ENCODE peak calls at places on chromosomes 3 and 15, in seven cellular contexts. Q, X, K, F, I, S and E are unnamed samples.

GRCh38 chr3:52327486-52328290 is 11.6 kb downstream of the DNAH1 start:
- DNase-seq in F (no peak), K (no peak), I (peak; percentile 15), X (no peak), S (no peak), Q (no peak), E (no peak)

GRCh38 chr3:20837676-20838302 is 651.8 kb upstream of the SGO1 start:
- DNase-seq in S (no peak), X (no peak), I (no peak), K (no peak), F (no peak), Q (no peak), E (no peak)

GRCh38 chr15:62153228-62153627 is 11.9 kb downstream of the C2CD4B start:
- DNase-seq in Q (no peak), S (no peak), I (no peak), K (no peak), F (no peak), X (no peak), E (no peak)

GRCh38 chr3:126465928-126466564 is 9.6 kb downstream of the ZXDC start:
- DNase-seq in K (no peak), Q (peak; percentile 26), X (no peak), S (no peak), F (no peak), I (peak; percentile 83), E (no peak)

GRCh38 chr15:89802231-89802928 is 12.3 kb downstream of the ANPEP start:
- DNase-seq in Q (no peak), F (no peak), I (no peak), K (no peak), S (no peak), X (no peak), E (no peak)

GRCh38 chr3:74906181-74906580 is 291.7 kb upstream of the CNTN3 start:
- DNase-seq in I (no peak), K (no peak), S (no peak), F (no peak), X (no peak), Q (no peak), E (no peak)

GRCh38 chr3:42478830-42479229 is 23.6 kb upstream of the VIPR1 start:
- DNase-seq in K (no peak), F (no peak), S (no peak), X (no peak), Q (no peak), I (no peak), E (no peak)

GRCh38 chr3:14253022-14253761 is 74.6 kb downstream of the LSM3 start:
- DNase-seq in F (no peak), K (peak; percentile 16), X (no peak), I (peak; percentile 19), S (no peak), Q (no peak), E (no peak)

GRCh38 chr3:190595212-190595795 is 81.4 kb downstream of the IL1RAP start:
- DNase-seq in S (no peak), K (no peak), I (no peak), Q (no peak), X (no peak), F (no peak), E (no peak)

GRCh38 chr3:152126260-152126659 is 142.5 kb upstream of the MBNL1 start:
- DNase-seq in I (no peak), S (no peak), F (no peak), Q (no peak), X (no peak), K (no peak), E (no peak)

GRCh38 chr3:16207031-16207430 is 32.6 kb downstream of the GALNT15 start:
- DNase-seq in X (no peak), K (no peak), I (no peak), Q (no peak), F (no peak), S (no peak), E (no peak)

GRCh38 chr3:55143928-55144671 is 216.2 kb upstream of the LRTM1 start:
- DNase-seq in Q (no peak), F (no peak), I (no peak), S (no peak), K (no peak), X (no peak), E (no peak)
- TF ChIP-seq CTCF in Q (no peak), F (no peak), I (no peak), S (no peak), K (no peak), X (no peak), E (no peak)

DNA sequence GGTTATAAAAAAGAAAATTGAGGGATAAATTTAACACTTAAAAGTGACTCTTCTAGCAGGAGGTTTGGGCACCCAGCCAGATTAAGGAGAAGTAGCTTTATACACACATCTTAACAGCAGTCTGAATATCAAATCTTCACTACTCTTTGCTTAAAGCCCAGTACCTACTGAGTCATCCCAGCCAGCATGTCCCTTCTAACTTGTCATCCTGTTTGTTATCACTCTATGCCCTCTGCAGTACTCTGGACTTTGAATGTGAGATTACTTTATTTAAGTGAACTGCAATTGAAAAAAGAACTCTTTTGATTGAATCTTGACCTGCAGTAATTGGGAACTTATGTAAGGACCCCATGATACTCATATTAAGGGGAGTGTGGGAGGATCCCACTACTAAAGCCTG is 77.6 kb downstream of the FHIT start:
- DNase-seq in F (no peak), Q (no peak), K (peak; percentile 22), X (no peak), I (no peak), S (no peak), E (no peak)
- H3K9me3 ChIP-seq in F (no peaks in the 10 kb centered on the region), Q (no peaks in the 10 kb centered on the region), K (no peaks in the 10 kb centered on the region), X (no peaks in the 10 kb centered on the region), I (no peaks in the 10 kb centered on the region), S (no peaks in the 10 kb centered on the region), E (no peaks in the 10 kb centered on the region)

GRCh38 chr15:92652576-92652966 is 3.0 kb downstream of the FAM174B start:
- DNase-seq in Q (no peak), K (peak; percentile 38), I (peak; percentile 45), S (no peak), F (no peak), X (no peak), E (no peak)

GRCh38 chr15:92655178-92655995 is at the start of gene FAM174B:
- DNase-seq in Q (peak; percentile 59), X (peak; percentile 20), I (peak; percentile 75), K (peak; percentile 53), S (peak; percentile 67), F (peak; percentile 65), E (no peak)

GRCh38 chr15:92653366-92653765 is 2.2 kb downstream of the FAM174B start:
- DNase-seq in Q (no peak), I (no peak), K (no peak), X (no peak), S (no peak), F (no peak), E (no peak)

GRCh38 chr15:92654662-92655061 is 913 bp downstream of the FAM174B start:
- DNase-seq in K (no peak), I (no peak), X (no peak), Q (peak; percentile 29), F (no peak), S (no peak), E (no peak)

DNA sequence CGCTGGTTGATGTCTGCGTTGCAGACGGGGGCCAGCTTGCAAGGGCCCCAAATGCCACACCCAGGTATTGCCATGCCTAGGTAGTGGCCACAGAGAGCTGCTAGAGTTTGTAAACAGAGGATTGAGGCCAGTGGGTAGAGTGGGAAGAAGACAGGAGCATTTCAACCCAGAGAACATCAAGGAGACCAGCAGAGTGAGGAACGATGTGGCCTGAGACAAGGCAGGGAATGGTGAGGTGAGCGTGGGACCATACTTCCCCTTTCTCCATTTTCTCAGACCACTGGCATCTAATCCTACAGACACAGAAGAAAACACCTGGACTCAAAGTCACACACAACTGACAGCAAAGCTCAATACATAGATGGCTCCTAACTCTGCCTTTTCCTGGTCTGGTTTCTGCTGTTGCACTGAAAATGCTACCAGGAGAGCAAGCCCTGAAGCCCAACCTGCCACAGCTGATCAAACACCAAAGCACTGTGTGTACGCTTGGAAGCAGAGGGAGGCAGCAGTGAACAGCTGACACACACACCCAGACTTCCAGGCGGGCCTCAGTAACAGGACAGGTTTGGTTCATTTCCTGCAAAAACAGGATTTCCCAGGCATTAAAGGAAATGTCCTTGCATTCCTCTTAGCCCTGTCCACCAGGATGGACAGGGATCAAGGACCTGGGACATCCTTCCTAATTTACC is 1.6 kb downstream of the FAM174B start:
- DNase-seq in K (peak; percentile 69), X (no peak), I (peak; percentile 94), F (no peak), Q (peak; percentile 63), S (no peak), E (no peak)
- TF ChIP-seq CTCF in K (peak; percentile 28), X (no peak), I (no peak), F (no peak), Q (no peak), S (no peak), E (no peak)

DNA sequence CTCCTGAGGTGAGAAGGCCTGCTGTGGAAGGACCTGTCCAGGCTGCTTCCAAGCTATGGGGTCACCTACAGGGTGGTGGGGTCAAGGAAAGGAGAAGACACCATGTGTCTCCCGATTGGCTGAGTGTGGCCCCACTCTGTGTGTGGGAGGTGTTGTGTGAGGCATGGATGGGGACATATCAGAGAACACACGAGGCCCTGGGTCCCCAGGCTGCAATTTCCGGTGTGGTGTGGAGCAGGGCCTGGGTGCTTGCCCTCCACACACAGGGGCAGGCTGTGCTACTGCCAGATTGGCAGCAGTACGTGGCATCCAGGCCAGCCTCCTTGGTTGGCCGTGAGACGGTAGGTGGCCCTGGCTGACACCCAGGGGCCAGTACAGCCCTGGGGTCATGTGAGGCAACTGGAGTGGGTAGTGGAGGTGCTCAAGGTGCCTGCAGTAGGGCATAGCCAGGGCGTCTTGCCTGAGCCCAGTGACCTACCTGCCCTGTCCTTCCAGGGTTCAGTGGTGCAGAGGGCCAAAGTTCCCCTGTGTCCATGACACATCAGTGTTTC is 233.8 kb downstream of the SNRPN start:
- DNase-seq in F (no peak), I (no peak), Q (no peak), X (no peak), K (no peak), S (no peak), E (no peak)
- H3K9me3 ChIP-seq in F (no peaks in the 10 kb centered on the region), I (no peaks in the 10 kb centered on the region), Q (peaks cover 97% of the 10 kb centered on the region), X (no peaks in the 10 kb centered on the region), K (no peaks in the 10 kb centered on the region), S (no peaks in the 10 kb centered on the region), E (peaks cover 8% of the 10 kb centered on the region)

GRCh38 chr3:33439421-33440327 is 531 bp downstream of the UBP1 start:
- DNase-seq in S (peak; percentile 68), I (peak; percentile 61), X (peak; percentile 30), Q (peak; percentile 54), F (peak; percentile 35), K (peak; percentile 31), E (peak; percentile 38)
- TF ChIP-seq CTCF in S (peak; percentile 27), I (peak; percentile 11), X (no peak), Q (peak; percentile 16), F (peak; percentile 36), K (no peak), E (no peak)

GRCh38 chr3:187146389-187146788 is 7.1 kb upstream of the RPL39L start:
- DNase-seq in Q (no peak), S (no peak), X (no peak), K (no peak), F (no peak), I (no peak), E (no peak)
- H3K9me3 ChIP-seq in Q (peaks cover 13% of the 10 kb centered on the region), S (no peaks in the 10 kb centered on the region), X (peaks cover 2% of the 10 kb centered on the region), K (peaks cover 13% of the 10 kb centered on the region), F (no peaks in the 10 kb centered on the region), I (no peaks in the 10 kb centered on the region), E (peaks cover 11% of the 10 kb centered on the region)